ENCODE peak calls at places on chromosomes 11 and 22, in four cellular contexts. D is WTC11, H is endothelial cell of umbilical vein, N is A549. B is an unnamed sample.

GRCh38 chr11:42841563-42841962 is 470.2 kb upstream of the API5 start:
- DNase-seq in N (no peak), H (no peak), D (no peak), B (no peak)

GRCh38 chr11:83007909-83008580 is 63.7 kb downstream of the RAB30 start:
- DNase-seq in N (no peak), D (peak), H (peak), B (peak)

GRCh38 chr11:2996976-2997375 is 4.8 kb upstream of the NAP1L4 start:
- DNase-seq in H (no peak), N (no peak), D (no peak), B (no peak)

GRCh38 chr11:130631119-130631518 is 182.7 kb downstream of the ADAMTS15 start:
- DNase-seq in N (peak), D (no peak), H (peak), B (no peak)

GRCh38 chr22:46969491-46969890 is 207.0 kb downstream of the TBC1D22A start:
- DNase-seq in N (no peak), H (no peak), D (no peak), B (no peak)

GRCh38 chr11:95897731-95898130 is 26.2 kb downstream of the MTMR2 start:
- DNase-seq in H (no peak), D (no peak), N (no peak), B (no peak)

GRCh38 chr11:77151804-77152513 is 23.9 kb downstream of the MYO7A start:
- DNase-seq in H (no peak), D (no peak), N (no peak), B (no peak)

GRCh38 chr11:94948070-94948617 is 25.2 kb downstream of the CWC15 start:
- DNase-seq in N (no peak), H (no peak), D (no peak), B (no peak)

GRCh38 chr11:84648413-84648812 is 978.7 kb downstream of the DLG2 start:
- DNase-seq in D (peak), H (no peak), N (no peak), B (no peak)

GRCh38 chr22:29231971-29232959 is 26.6 kb downstream of the EMID1 start:
- DNase-seq in N (no peak), H (peak), D (no peak), B (peak)

GRCh38 chr11:64489831-64490441 is 101.1 kb upstream of the SLC22A12 start:
- DNase-seq in D (peak), H (peak), N (peak), B (peak)

GRCh38 chr22:35312198-35313059 is 12.7 kb downstream of the TOM1 start:
- DNase-seq in D (no peak), H (peak), N (no peak), B (peak)

GRCh38 chr11:76803023-76803422 is 19.9 kb downstream of the TSKU start:
- DNase-seq in H (no peak), N (no peak), D (no peak), B (no peak)

GRCh38 chr11:35875063-35875462 is 68.8 kb upstream of the LDLRAD3 start:
- DNase-seq in N (no peak), D (no peak), H (no peak), B (no peak)

GRCh38 chr11:2072551-2073261 is 66.5 kb downstream of the IGF2 start:
- DNase-seq in N (no peak), H (no peak), D (no peak), B (no peak)

GRCh38 chr11:68655406-68655805 is 28.9 kb upstream of the GAL start:
- DNase-seq in H (no peak), N (no peak), D (no peak), B (no peak)

GRCh38 chr11:11535611-11536010 is 86.2 kb downstream of the GALNT18 start:
- DNase-seq in D (no peak), H (no peak), N (no peak), B (no peak)

GRCh38 chr22:30546616-30547015 is at the start of gene SEC14L6:
- DNase-seq in N (no peak), D (no peak), H (no peak), B (no peak)

GRCh38 chr11:71309181-71309580 is 56.8 kb upstream of the SHANK2 start:
- DNase-seq in N (no peak), H (no peak), D (no peak), B (no peak)

GRCh38 chr11:86499723-86500129 is 125.0 kb downstream of the CCDC81 start:
- DNase-seq in D (no peak), N (no peak), H (no peak), B (peak)

GRCh38 chr11:61148016-61148640 is 13.1 kb downstream of the VPS37C start:
- DNase-seq in H (no peak), D (no peak), N (no peak), B (no peak)

GRCh38 chr11:100849914-100850235 is 162.8 kb downstream of the ARHGAP42 start:
- DNase-seq in H (no peak), N (no peak), D (no peak), B (no peak)

GRCh38 chr11:103420593-103420992 is 311.4 kb downstream of the DYNC2H1 start:
- DNase-seq in N (no peak), H (peak), D (no peak), B (no peak)

GRCh38 chr11:16846305-16846704 is 107.9 kb downstream of the C11orf58 start:
- DNase-seq in D (no peak), N (no peak), H (no peak), B (no peak)

GRCh38 chr11:16843307-16843706 is 104.9 kb downstream of the C11orf58 start:
- DNase-seq in H (no peak), N (no peak), D (no peak), B (peak)

GRCh38 chr11:16841481-16841880 is 103.0 kb downstream of the C11orf58 start:
- DNase-seq in H (no peak), N (no peak), D (no peak), B (no peak)

GRCh38 chr11:16841984-16842383 is 103.5 kb downstream of the C11orf58 start:
- DNase-seq in H (no peak), D (no peak), N (no peak), B (no peak)

DNA sequence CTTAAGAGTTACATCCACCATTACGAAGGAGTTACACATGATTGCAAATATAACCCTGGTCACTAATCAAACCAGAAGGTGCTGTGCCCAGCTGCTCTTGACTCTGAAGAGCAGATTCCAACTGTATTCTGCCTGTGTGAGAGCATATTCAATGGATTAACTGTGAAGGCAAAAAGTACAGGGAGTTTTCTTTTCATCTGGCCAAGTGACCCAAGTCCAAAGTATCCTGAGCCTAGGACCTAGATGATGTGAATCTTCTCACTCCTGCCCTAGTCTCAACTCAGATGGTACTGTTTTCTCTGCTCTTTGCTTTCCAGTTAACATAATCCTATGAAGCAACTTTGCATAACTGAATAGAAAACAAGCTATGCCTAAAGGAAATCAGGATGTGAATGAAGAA is 105.8 kb downstream of the C11orf58 start:
- DNase-seq in N (no peak), D (no peak), H (no peak), B (no peak)
- TF ChIP-seq JUN in N (no peak), D (no peak), H (no peak), B (no peak)

GRCh38 chr11:575324-575995 is 810 bp upstream of the PHRF1 start:
- DNase-seq in D (peak), H (peak), N (peak), B (peak)

GRCh38 chr11:577611-577894 is 1.3 kb downstream of the PHRF1 start:
- DNase-seq in H (no peak), N (no peak), D (no peak), B (no peak)

GRCh38 chr11:578276-579035 is 2.2 kb downstream of the PHRF1 start:
- DNase-seq in N (no peak), D (no peak), H (no peak), B (no peak)

GRCh38 chr11:575996-576756 is at the start of gene PHRF1:
- DNase-seq in H (peak), N (peak), D (peak), B (peak)

DNA sequence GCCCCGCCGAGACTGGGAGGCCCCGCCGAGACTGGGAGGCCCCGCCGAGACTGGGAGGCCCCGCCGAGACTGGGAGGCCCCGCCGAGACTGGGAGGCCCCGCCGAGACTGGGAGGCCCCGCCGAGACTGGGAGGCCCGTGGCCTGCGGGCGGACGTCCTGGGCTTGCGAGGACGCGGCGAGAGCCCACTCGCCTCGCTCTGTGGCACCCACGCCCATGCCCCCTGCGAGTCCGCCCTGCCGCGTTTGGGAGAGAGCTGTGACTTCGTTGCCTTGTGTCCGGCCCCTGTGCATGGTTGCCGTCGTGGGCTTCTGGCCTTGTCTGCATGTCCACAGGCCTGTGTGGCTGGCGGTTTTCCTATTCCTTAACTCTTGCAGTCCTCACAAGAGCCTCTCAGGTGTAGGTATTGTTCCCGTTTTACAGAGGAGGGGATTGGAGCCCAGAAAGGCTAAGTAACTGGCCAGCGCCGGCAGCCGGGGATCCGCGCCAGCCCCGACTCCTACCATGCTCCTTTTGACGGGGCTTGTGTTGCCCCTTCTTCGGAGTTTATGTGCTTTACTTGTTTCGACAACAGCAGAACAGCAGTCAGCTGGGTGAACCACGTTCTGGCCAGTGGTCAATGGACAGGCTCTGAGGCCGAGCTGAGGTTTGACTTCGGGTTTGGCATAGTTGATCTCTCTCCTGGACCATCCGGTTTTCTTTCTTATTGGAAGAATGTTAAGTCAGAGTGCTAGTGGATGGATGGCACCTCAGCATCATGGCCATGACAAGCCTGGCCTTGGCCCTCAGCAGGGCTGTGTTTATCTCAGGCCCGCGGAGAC is 731 bp downstream of the PHRF1 start:
- DNase-seq in H (peak), N (no peak), D (no peak), B (no peak)
- TF ChIP-seq JUN in H (no peak), N (no peak), D (no peak), B (no peak)

DNA sequence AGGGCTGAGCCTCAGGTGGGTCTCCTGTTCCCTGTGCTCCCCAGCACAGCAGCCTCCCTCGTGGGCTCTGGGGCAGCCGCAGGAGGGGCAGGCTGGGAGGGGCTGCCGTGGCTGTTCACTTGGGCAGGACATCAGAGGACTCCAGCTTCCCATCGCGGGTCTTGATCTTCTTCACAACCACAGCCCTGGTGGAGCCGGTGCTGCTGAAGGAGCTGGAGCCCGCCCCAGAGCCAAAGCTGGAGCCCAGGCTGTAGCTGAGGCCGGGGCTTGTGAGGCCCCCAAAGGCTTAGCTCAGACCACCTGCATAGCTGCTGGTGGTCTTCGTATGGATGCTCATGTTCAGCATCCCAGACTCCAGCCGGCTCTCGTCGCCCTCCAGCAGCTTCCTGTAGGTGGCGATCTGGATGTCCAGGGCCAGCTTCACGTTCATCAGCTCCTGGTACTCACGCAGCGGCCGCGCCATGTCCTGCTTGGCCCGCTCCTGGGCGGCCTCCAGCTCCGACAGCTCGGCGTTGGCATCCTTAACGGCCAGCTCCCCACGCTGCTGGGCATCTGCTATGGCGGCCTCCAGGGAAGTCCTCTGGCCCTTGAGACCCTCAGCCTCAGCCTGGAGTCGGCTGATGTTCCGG is 126.1 kb downstream of the NECTIN1 start:
- DNase-seq in H (no peak), N (no peak), D (peak), B (peak)
- TF ChIP-seq JUN in H (no peak), N (no peak), D (no peak), B (no peak)

GRCh38 chr11:72821920-72822799 is 7.9 kb downstream of the ATG16L2 start:
- DNase-seq in N (peak), H (peak), D (peak), B (peak)
- TF ChIP-seq JUN in N (peak), H (no peak), D (no peak), B (no peak)

GRCh38 chr22:49768077-49768476 is 59.6 kb downstream of the BRD1 start:
- DNase-seq in H (no peak), N (no peak), D (no peak), B (no peak)
- TF ChIP-seq JUN in H (no peak), N (no peak), D (no peak), B (no peak)

B was measured in HepG2.